ENCODE peak calls at places on chromosomes 4 and X, in six cellular contexts. V is HepG2; A is PC-3; T is CD8-positive, alpha-beta memory T cell; F is right lobe of liver; I is heart right ventricle. B is an unnamed sample. For H3K4me1 and H3K27me3, the result is how much of the 10 kb centered on the place peaks cover.

GRCh38 chr4:103498161-103499070 is 221.4 kb downstream of the TACR3 start:
- DNase-seq in F (no peak), I (no peak), T (no peak), A (peak), V (no peak), B (no peak)

GRCh38 chrX:133046601-133047000 is 50.3 kb downstream of the USP26 start:
- DNase-seq in T (no peak), A (no peak), F (no peak), V (no peak), I (no peak), B (no peak)

GRCh38 chrX:40496728-40497127 is 84.0 kb upstream of the ATP6AP2 start:
- DNase-seq in F (no peak), A (no peak), I (no peak), T (no peak), V (peak), B (no peak)

GRCh38 chr4:78846258-78846657 is 70.1 kb downstream of the BMP2K start:
- DNase-seq in F (no peak), A (no peak), I (no peak), T (no peak), V (no peak), B (no peak)

GRCh38 chrX:47311857-47312774 is 58.3 kb upstream of the ZNF157 start:
- DNase-seq in T (peak), A (peak), I (no peak), V (peak), F (peak), B (peak)

GRCh38 chrX:136781180-136781797 is 557 bp upstream of the ARHGEF6 start:
- DNase-seq in I (no peak), T (no peak), V (no peak), F (no peak), A (peak), B (no peak)

GRCh38 chr4:74631338-74631737 is 163.0 kb downstream of the BTC start:
- DNase-seq in T (no peak), V (no peak), I (no peak), F (no peak), A (peak), B (no peak)

GRCh38 chrX:29560065-29560464 is 655.3 kb upstream of the MAGEB2 start:
- DNase-seq in F (no peak), V (no peak), T (no peak), A (no peak), I (no peak), B (no peak)

GRCh38 chrX:139844163-139844562 is 88.7 kb downstream of the ATP11C start:
- DNase-seq in T (no peak), I (no peak), A (peak), F (no peak), V (no peak), B (no peak)

GRCh38 chr4:88623097-88623496 is 30.8 kb downstream of the HERC3 start:
- DNase-seq in F (no peak), V (peak), I (no peak), T (no peak), A (peak), B (no peak)

DNA sequence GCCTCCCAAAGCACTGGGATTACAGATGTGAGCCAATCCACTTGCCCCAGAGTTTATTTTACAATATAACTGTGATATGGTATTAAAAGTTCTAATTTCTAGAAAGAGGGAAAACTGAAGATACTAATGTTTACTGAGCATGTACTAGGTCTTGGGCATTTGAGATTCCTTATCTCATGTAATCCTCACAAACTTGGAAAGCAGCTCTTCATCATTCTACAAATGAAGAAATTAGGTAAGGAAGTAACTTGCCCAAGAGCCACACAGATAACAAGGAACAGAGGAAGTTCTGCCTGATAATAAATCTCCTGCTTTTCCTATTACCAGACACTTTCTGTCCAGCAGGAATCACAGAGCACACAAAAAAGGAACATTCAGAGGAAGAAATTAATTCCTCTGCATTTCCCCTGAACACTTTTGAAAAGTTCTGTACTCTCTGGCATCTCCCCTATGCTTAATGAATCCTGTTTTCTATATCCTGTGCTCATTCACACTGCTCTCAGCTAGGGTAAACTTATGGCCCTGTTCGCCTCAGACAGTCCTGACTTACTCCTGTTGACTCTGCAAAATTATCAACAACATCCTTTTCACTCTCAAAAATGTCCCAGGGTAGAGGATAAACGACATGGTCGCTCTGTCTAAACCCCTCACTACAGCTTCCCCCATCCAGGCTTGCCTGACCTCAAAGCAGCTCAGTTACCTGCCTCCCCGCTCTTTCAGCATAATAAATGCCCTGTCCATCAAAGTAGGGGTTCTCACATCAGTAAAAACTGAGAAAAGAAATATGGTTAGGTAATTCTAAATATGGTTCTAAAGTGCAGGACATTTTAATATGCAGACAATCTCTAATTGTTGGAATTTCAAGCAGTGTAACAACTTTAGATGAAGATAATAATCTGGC is 13.7 kb downstream of the SH3RF1 start:
- DNase-seq in V (no peak), A (no peak), F (no peak), T (no peak), I (no peak), B (no peak)
- H3K4me1 ChIP-seq in V (half or more), A (half or more), F (under half), T (under half), I (half or more), B (half or more)

DNA sequence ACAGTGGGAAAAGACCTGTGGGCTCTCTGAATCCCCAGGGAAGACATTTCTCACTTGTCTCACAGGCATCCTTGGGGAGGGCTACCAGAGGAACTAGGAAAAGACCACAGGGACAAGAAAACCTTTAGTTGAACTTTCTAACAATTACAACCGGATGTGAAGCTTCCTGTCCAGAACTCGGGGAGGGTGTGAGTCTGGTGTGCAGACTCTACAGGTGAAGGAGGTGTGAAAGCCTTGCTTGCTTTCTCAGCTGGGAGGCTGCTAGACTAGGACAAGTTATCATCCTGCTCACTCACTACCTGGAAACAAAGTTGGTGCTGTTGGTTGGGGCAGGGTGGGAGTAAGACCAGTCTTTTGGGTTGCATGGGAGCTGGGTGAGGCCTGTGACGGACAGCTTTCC is 158.5 kb upstream of the PBDC1 start:
- DNase-seq in I (no peak), V (no peak), T (no peak), A (no peak), F (no peak), B (no peak)
- H3K4me3 ChIP-seq in I (no peak), V (no peak), T (no peak), A (no peak), F (no peak), B (no peak)

GRCh38 chr4:81030617-81031388 is at the start of gene BMP3:
- DNase-seq in F (no peak), T (no peak), A (peak), I (no peak), V (no peak), B (no peak)

GRCh38 chr4:81032805-81033684 is 2.5 kb downstream of the BMP3 start:
- DNase-seq in V (no peak), I (no peak), T (no peak), F (no peak), A (peak), B (no peak)

GRCh38 chr4:81032174-81032551 is 1.7 kb downstream of the BMP3 start:
- DNase-seq in V (no peak), T (no peak), I (no peak), A (peak), F (no peak), B (no peak)

GRCh38 chr4:81030061-81030616 is 369 bp upstream of the BMP3 start:
- DNase-seq in F (no peak), A (no peak), V (no peak), I (no peak), T (no peak), B (no peak)

DNA sequence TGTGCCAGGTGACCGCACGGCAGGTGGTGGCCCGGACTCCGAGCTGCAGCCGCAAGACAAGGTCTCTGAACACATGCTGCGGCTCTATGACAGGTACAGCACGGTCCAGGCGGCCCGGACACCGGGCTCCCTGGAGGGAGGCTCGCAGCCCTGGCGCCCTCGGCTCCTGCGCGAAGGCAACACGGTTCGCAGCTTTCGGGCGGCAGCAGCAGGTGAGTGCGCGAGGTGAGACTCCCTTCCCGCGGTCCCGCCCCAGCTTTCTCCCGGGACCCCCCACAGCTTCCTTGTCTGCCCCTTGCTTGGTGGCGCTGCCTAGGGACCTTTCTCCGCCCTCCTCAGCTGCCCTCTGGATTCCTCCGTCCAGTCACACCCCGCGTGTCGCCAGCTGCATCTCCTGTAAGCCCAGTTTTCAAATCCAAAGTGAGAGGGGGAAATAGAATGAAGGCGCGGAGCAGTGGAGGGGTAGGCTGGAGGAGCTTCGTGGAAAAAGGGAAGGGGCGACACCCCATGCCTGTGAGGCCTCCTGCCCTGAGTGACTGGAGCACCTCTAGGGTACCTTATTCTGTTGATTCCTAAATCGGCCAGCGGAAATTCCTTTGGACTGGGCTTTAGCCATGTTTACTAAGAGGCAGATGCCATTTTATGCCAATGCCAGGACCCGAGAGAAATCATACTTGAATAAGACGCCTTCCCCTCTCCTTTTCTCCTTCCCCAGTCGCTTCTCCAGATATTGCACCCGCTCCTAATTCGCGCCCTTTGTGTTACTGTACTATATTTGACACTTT is 1.1 kb downstream of the BMP3 start:
- DNase-seq in A (no peak), F (no peak), I (no peak), V (no peak), T (no peak), B (no peak)
- H3K27me3 ChIP-seq in A (under half), F (under half), I (half or more), V (under half), T (under half), B (under half)

DNA sequence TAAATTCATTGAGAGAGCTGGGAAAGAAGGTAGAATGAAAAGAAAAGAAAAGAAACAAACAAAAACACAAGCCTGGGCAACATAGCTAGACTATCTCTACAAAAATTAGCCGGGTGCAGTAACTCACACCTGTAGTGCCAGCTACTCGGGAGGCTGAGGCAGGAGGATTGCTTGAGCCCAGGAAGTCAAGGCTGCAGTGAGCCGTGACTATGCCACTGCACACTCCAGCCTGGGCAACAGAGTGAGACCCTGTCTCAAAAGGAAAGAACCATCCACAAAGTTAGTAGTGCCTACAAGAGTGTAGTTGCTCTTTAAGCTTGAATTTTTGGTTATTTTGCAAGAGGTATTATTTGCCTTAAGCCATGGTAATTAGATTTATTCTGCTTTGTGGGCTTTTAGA is 157.7 kb downstream of the CBR4 start:
- DNase-seq in T (no peak), I (no peak), A (no peak), V (no peak), F (no peak), B (no peak)
- H3K4me1 ChIP-seq in T (under half), I (half or more), A (under half), V (under half), F (under half), B (half or more)

DNA sequence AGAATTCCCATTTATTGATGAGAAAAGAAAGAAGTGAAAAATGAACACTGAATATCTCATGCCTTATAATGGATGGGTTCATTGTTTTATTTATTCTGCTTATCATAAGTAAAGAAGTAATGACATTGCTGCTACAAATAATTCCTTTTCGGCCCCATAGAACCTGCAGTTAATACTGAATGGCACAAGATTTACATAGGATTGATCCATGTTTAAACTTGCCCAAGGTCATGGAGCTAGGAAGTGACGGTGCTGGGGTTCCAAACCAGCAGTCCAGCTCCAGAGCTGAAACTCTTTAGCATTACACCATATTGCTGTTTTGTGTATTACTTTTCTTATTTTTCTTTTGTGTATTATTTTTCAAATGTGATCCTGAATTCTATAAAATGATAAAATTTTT is 30.2 kb upstream of the PRSS48 start:
- DNase-seq in V (peak), T (no peak), F (no peak), I (no peak), A (no peak), B (no peak)
- H3K4me3 ChIP-seq in V (no peak), T (no peak), F (no peak), I (no peak), A (no peak), B (no peak)

GRCh38 chr4:183098723-183099536 is at the start of gene WWC2:
- DNase-seq in I (peak), A (peak), V (peak), T (peak), F (peak), B (peak)
- H3K27me3 ChIP-seq in I (under half), A (under half), V (under half), T (under half), F (under half), B (under half)

GRCh38 chr4:16055454-16055853 is 28.4 kb downstream of the PROM1 start:
- DNase-seq in A (no peak), V (no peak), T (no peak), F (no peak), I (no peak), B (no peak)
- H3K4me1 ChIP-seq in A (under half), V (under half), T (under half), F (under half), I (under half), B (under half)

GRCh38 chr4:725368-726234 is 20.0 kb downstream of the PCGF3 start:
- DNase-seq in F (no peak), I (peak), T (no peak), A (no peak), V (no peak), B (no peak)
- H3K4me3 ChIP-seq in F (no peak), I (no peak), T (no peak), A (no peak), V (no peak), B (no peak)

DNA sequence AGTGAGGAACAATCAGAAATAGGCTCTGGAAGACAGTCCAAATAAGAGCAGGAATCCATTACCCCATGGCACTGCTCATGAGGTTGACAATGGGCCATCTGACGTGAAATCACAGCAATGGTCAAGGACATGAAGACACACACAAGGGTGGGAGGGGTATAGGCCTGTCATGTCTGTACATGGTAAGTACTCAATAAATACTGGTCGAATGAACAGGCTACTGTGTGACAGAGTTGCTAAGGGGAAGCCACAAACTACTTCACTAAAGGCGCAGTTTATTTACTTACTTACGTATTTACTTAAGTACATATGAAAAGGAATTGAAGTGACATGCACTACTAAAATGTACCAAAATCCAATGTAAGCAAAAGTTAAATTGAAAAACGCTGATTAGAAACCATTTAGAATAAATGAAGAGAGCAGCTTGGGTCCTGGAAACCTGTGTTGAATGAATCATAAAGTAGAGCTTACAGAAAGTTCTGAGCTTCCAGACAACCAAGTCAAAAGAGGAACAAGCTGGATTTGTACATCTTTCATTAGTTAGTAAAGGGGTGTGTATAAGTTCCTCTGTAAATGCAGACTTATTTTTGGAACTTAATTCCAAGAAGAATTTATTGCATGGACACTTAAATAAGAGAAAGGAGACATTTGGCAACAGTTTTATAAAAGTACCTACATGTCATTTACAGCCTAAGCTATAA is 32.7 kb downstream of the ALPK1 start:
- DNase-seq in I (no peak), V (no peak), T (no peak), F (no peak), A (no peak), B (no peak)
- H3K27me3 ChIP-seq in I (under half), V (under half), T (under half), F (under half), A (under half), B (under half)